ENCODE peak calls at places on chromosomes 5 and 9, in seven cellular contexts. R is aorta; G is CD8-positive, alpha-beta memory T cell; V is Peyer's patch; X is CD8-positive, alpha-beta T cell; J is foreskin fibroblast; D is epithelial cell of esophagus. A is an unnamed sample.

GRCh38 chr9:34512131-34513078 is 10.4 kb downstream of the ENHO start:
- DNase-seq in R (no peak), G (no peak), V (no peak), X (no peak), J (no peak), D (no peak), A (no peak)

GRCh38 chr9:97412628-97413382 is 909 bp downstream of the TDRD7 start:
- DNase-seq in R (no peak), G (no peak), V (peak), X (no peak), J (no peak), D (peak), A (no peak)

GRCh38 chr5:133276171-133276570 is 224.4 kb downstream of the HSPA4 start:
- DNase-seq in R (no peak), G (no peak), V (no peak), X (no peak), J (no peak), D (no peak), A (no peak)

GRCh38 chr9:104074876-104075275 is 19.2 kb upstream of the SMC2 start:
- DNase-seq in R (no peak), G (no peak), V (no peak), X (no peak), J (peak), D (peak), A (no peak)

GRCh38 chr5:1048861-1049838 is 40.5 kb downstream of the NKD2 start:
- DNase-seq in R (peak), G (no peak), V (no peak), X (no peak), J (peak), D (no peak), A (no peak)

GRCh38 chr9:80932947-80933346 is 756.4 kb downstream of the TLE1 start:
- DNase-seq in R (no peak), G (no peak), V (no peak), X (no peak), J (no peak), D (no peak), A (no peak)

GRCh38 chr5:76701298-76701697 is 14.6 kb upstream of the F2R start:
- DNase-seq in R (no peak), G (no peak), V (no peak), X (no peak), J (peak), D (peak), A (no peak)

GRCh38 chr5:175556794-175557193 is 78.4 kb downstream of the SFXN1 start:
- DNase-seq in R (no peak), G (no peak), V (no peak), X (no peak), J (no peak), D (no peak), A (no peak)

GRCh38 chr5:161378701-161379100 is 167.8 kb downstream of the GABRB2 start:
- DNase-seq in R (no peak), G (no peak), V (no peak), X (no peak), J (no peak), D (no peak), A (no peak)

GRCh38 chr5:168047669-168048111 is 243.8 kb upstream of the WWC1 start:
- DNase-seq in R (no peak), G (no peak), V (no peak), X (no peak), J (no peak), D (no peak), A (no peak)

GRCh38 chr9:27626629-27627564 is 53.6 kb upstream of the C9orf72 start:
- DNase-seq in R (no peak), G (no peak), V (no peak), X (no peak), J (no peak), D (peak), A (no peak)

GRCh38 chr5:36596756-36597155 is 9.7 kb upstream of the SLC1A3 start:
- DNase-seq in R (no peak), G (no peak), V (no peak), X (no peak), J (no peak), D (no peak), A (no peak)

GRCh38 chr9:1267581-1267980 is 217.4 kb downstream of the DMRT2 start:
- DNase-seq in R (no peak), G (no peak), V (no peak), X (no peak), J (no peak), D (peak), A (no peak)

GRCh38 chr5:42500003-42500599 is 76.9 kb downstream of the GHR start:
- DNase-seq in R (no peak), G (no peak), V (no peak), X (no peak), J (no peak), D (peak), A (no peak)

GRCh38 chr5:78268361-78268760 is 26.1 kb downstream of the AP3B1 start:
- DNase-seq in R (no peak), G (no peak), V (no peak), X (no peak), J (no peak), D (no peak), A (no peak)

GRCh38 chr5:1901983-1902382 is 19.3 kb upstream of the IRX4 start:
- DNase-seq in R (peak), G (no peak), V (no peak), X (no peak), J (no peak), D (no peak), A (no peak)

GRCh38 chr5:146653560-146653959 is 137.6 kb upstream of the GPR151 start:
- DNase-seq in R (no peak), G (no peak), V (no peak), X (no peak), J (no peak), D (no peak), A (no peak)

GRCh38 chr5:158060216-158060615 is 201.3 kb upstream of the CLINT1 start:
- DNase-seq in R (no peak), G (no peak), V (no peak), X (no peak), J (no peak), D (peak), A (no peak)

GRCh38 chr5:151383011-151383410 is 35.7 kb upstream of the SLC36A2 start:
- DNase-seq in R (no peak), G (no peak), V (no peak), X (no peak), J (no peak), D (peak), A (no peak)

GRCh38 chr5:144203750-144204596 is 33.3 kb downstream of the KCTD16 start:
- DNase-seq in R (no peak), G (peak), V (peak), X (no peak), J (peak), D (peak), A (no peak)

GRCh38 chr9:28801144-28801799 is 1228.0 kb upstream of the C9orf72 start:
- DNase-seq in R (no peak), G (no peak), V (no peak), X (no peak), J (no peak), D (peak), A (no peak)

GRCh38 chr9:136995772-136996308 is 528 bp downstream of the CLIC3 start:
- DNase-seq in R (no peak), G (no peak), V (no peak), X (no peak), J (no peak), D (peak), A (no peak)

GRCh38 chr5:10632110-10632903 is 68.4 kb downstream of the ANKRD33B start:
- DNase-seq in R (no peak), G (peak), V (peak), X (no peak), J (no peak), D (peak), A (no peak)

GRCh38 chr5:176162206-176162605 is 76.0 kb upstream of the SIMC1 start:
- DNase-seq in R (no peak), G (no peak), V (no peak), X (no peak), J (no peak), D (no peak), A (no peak)

GRCh38 chr5:108730617-108731340 is 16.9 kb upstream of the FER start:
- DNase-seq in R (no peak), G (no peak), V (no peak), X (no peak), J (no peak), D (no peak), A (no peak)

GRCh38 chr5:55308254-55308836 is 556 bp downstream of the MTREX start:
- DNase-seq in R (no peak), G (no peak), V (no peak), X (no peak), J (no peak), D (peak), A (no peak)

GRCh38 chr9:76530458-76531100 is 71.6 kb downstream of the GCNT1 start:
- DNase-seq in R (no peak), G (no peak), V (no peak), X (no peak), J (peak), D (no peak), A (no peak)

GRCh38 chr5:86757824-86758223 is 140.1 kb downstream of the COX7C start:
- DNase-seq in R (no peak), G (no peak), V (no peak), X (no peak), J (no peak), D (peak), A (no peak)

GRCh38 chr9:98085058-98085457 is 28.5 kb downstream of the NANS start:
- DNase-seq in R (no peak), G (no peak), V (no peak), X (no peak), J (no peak), D (no peak), A (no peak)

GRCh38 chr5:78129632-78130031 is 164.9 kb downstream of the AP3B1 start:
- DNase-seq in R (no peak), G (no peak), V (no peak), X (no peak), J (no peak), D (no peak), A (no peak)

GRCh38 chr5:78648359-78649219 is at the start of gene LHFPL2:
- DNase-seq in R (peak), G (no peak), V (peak), X (peak), J (peak), D (peak), A (no peak)

GRCh38 chr9:92723299-92723625 is 41.4 kb downstream of the BICD2 start:
- DNase-seq in R (no peak), G (no peak), V (no peak), X (no peak), J (peak), D (peak), A (no peak)

GRCh38 chr5:132825824-132826391 is 4.5 kb downstream of the SHROOM1 start:
- DNase-seq in R (no peak), G (no peak), V (no peak), X (no peak), J (no peak), D (no peak), A (no peak)

GRCh38 chr5:10286552-10287227 is 21.0 kb downstream of the CMBL start:
- DNase-seq in R (no peak), G (no peak), V (no peak), X (no peak), J (peak), D (no peak), A (no peak)

GRCh38 chr5:54234304-54234938 is 76.0 kb downstream of the ARL15 start:
- DNase-seq in R (no peak), G (no peak), V (no peak), X (no peak), J (no peak), D (peak), A (no peak)

GRCh38 chr5:95900383-95900958 is 61.2 kb downstream of the ELL2 start:
- DNase-seq in R (no peak), G (no peak), V (no peak), X (no peak), J (peak), D (no peak), A (no peak)

GRCh38 chr9:120387257-120387999 is 192.5 kb downstream of the CDK5RAP2 start:
- DNase-seq in R (no peak), G (no peak), V (no peak), X (no peak), J (no peak), D (no peak), A (no peak)

A was measured in natural killer cell.